ENCODE peak calls at places on chromosomes 3 and 15, in eight cellular contexts. R, F, S, W, X, L, O and A are unnamed samples.

GRCh38 chr3:153163349-153164008 is 1.5 kb downstream of the RAP2B start:
- DNase-seq in R (peak; percentile 9), F (no peak), S (no peak), W (peak; percentile 34), X (no peak), L (peak; percentile 35), O (no peak), A (no peak)

GRCh38 chr3:152574461-152575079 is 260.4 kb upstream of the P2RY1 start:
- DNase-seq in R (peak; percentile 23), F (peak; percentile 68), S (peak; percentile 24), W (no peak), X (peak; percentile 47), L (peak; percentile 35), O (no peak), A (no peak)

GRCh38 chr3:22609139-22609538 is 594.0 kb upstream of the UBE2E2 start:
- DNase-seq in R (no peak), F (no peak), S (no peak), W (no peak), X (no peak), L (no peak), O (no peak), A (no peak)

GRCh38 chr3:167941234-167941995 is 154.3 kb downstream of the GOLIM4 start:
- DNase-seq in R (peak; percentile 93), F (peak; percentile 16), S (no peak), W (peak; percentile 29), X (no peak), L (no peak), O (no peak), A (no peak)

GRCh38 chr15:68479406-68479805 is 47.4 kb upstream of the ITGA11 start:
- DNase-seq in R (no peak), F (peak; percentile 76), S (no peak), W (peak; percentile 30), X (no peak), L (no peak), O (no peak), A (no peak)

GRCh38 chr3:142356818-142357217 is 91.0 kb downstream of the XRN1 start:
- DNase-seq in R (no peak), F (no peak), S (no peak), W (no peak), X (no peak), L (no peak), O (no peak), A (no peak)

GRCh38 chr3:181178991-181179390 is 189.5 kb upstream of the DNAJC19 start:
- DNase-seq in R (no peak), F (no peak), S (no peak), W (no peak), X (no peak), L (no peak), O (no peak), A (no peak)

GRCh38 chr3:169264711-169265110 is 398.8 kb downstream of the MECOM start:
- DNase-seq in R (no peak), F (peak; percentile 43), S (no peak), W (no peak), X (no peak), L (no peak), O (peak; percentile 70), A (no peak)

GRCh38 chr3:71428841-71429609 is 154.5 kb downstream of the FOXP1 start:
- DNase-seq in R (no peak), F (peak; percentile 53), S (no peak), W (peak; percentile 40), X (no peak), L (peak; percentile 30), O (no peak), A (no peak)

GRCh38 chr3:23763040-23763477 is 42.7 kb upstream of the UBE2E1 start:
- DNase-seq in R (no peak), F (no peak), S (no peak), W (no peak), X (peak; percentile 33), L (peak; percentile 49), O (no peak), A (no peak)

GRCh38 chr3:51539291-51539891 is 872 bp downstream of the RAD54L2 start:
- DNase-seq in R (peak; percentile 30), F (no peak), S (peak; percentile 12), W (no peak), X (peak; percentile 19), L (peak; percentile 51), O (no peak), A (peak; percentile 6)

GRCh38 chr3:10160346-10160745 is 4.4 kb upstream of the IRAK2 start:
- DNase-seq in R (no peak), F (no peak), S (no peak), W (no peak), X (no peak), L (no peak), O (no peak), A (no peak)

GRCh38 chr3:87997298-87997697 is 61.5 kb downstream of the CGGBP1 start:
- DNase-seq in R (peak; percentile 63), F (no peak), S (no peak), W (no peak), X (no peak), L (no peak), O (no peak), A (no peak)

GRCh38 chr3:169128579-169128978 is 534.9 kb downstream of the MECOM start:
- DNase-seq in R (no peak), F (no peak), S (no peak), W (no peak), X (no peak), L (no peak), O (no peak), A (no peak)

GRCh38 chr3:85790445-85791030 is 831.7 kb downstream of the CADM2 start:
- DNase-seq in R (no peak), F (peak; percentile 7), S (no peak), W (no peak), X (no peak), L (no peak), O (peak; percentile 64), A (no peak)

GRCh38 chr15:46166750-46167149 is 531.9 kb downstream of the SQOR start:
- DNase-seq in R (no peak), F (no peak), S (no peak), W (no peak), X (no peak), L (no peak), O (no peak), A (no peak)

GRCh38 chr3:72738752-72739520 is 109.3 kb downstream of the SHQ1 start:
- DNase-seq in R (peak; percentile 7), F (peak; percentile 36), S (peak; percentile 71), W (peak; percentile 47), X (peak; percentile 88), L (peak; percentile 57), O (peak; percentile 50), A (peak; percentile 77)

GRCh38 chr3:185176756-185177359 is 24.0 kb upstream of the C3orf70 start:
- DNase-seq in R (peak; percentile 42), F (peak; percentile 16), S (peak; percentile 43), W (no peak), X (peak; percentile 37), L (peak; percentile 38), O (no peak), A (no peak)

GRCh38 chr3:27718459-27718858 is 3.7 kb downstream of the EOMES start:
- DNase-seq in R (no peak), F (no peak), S (no peak), W (no peak), X (no peak), L (no peak), O (no peak), A (no peak)

GRCh38 chr15:58864602-58865419 is 68.7 kb downstream of the SLTM start:
- DNase-seq in R (no peak), F (peak; percentile 72), S (no peak), W (peak; percentile 29), X (peak; percentile 94), L (no peak), O (peak; percentile 33), A (no peak)

GRCh38 chr15:60208708-60209107 is 189.1 kb downstream of the ANXA2 start:
- DNase-seq in R (no peak), F (no peak), S (no peak), W (no peak), X (no peak), L (no peak), O (no peak), A (no peak)

GRCh38 chr3:196238612-196239190 is 22.4 kb downstream of the SLC51A start:
- DNase-seq in R (no peak), F (no peak), S (no peak), W (no peak), X (no peak), L (no peak), O (no peak), A (no peak)

GRCh38 chr3:179558742-179559364 is 3.9 kb upstream of the ACTL6A start:
- DNase-seq in R (peak; percentile 76), F (peak; percentile 55), S (peak; percentile 42), W (peak; percentile 63), X (peak; percentile 66), L (peak; percentile 77), O (peak; percentile 56), A (peak; percentile 29)

GRCh38 chr3:193772389-193772788 is 179.4 kb downstream of the OPA1 start:
- DNase-seq in R (no peak), F (no peak), S (peak; percentile 90), W (no peak), X (no peak), L (no peak), O (no peak), A (no peak)

GRCh38 chr3:78736863-78737262 is 1030.9 kb downstream of the ROBO1 start:
- DNase-seq in R (no peak), F (no peak), S (no peak), W (no peak), X (no peak), L (no peak), O (no peak), A (no peak)

GRCh38 chr15:88256261-88257230 is at the start of gene NTRK3:
- DNase-seq in R (peak; percentile 10), F (no peak), S (peak; percentile 42), W (no peak), X (no peak), L (peak; percentile 42), O (no peak), A (no peak)

GRCh38 chr3:178002113-178002512 is 534.1 kb upstream of the KCNMB2 start:
- DNase-seq in R (no peak), F (no peak), S (no peak), W (no peak), X (no peak), L (no peak), O (no peak), A (no peak)

GRCh38 chr15:41990691-41991090 is 18.3 kb upstream of the EHD4 start:
- DNase-seq in R (no peak), F (no peak), S (no peak), W (no peak), X (no peak), L (no peak), O (no peak), A (no peak)
- H3K4me3 ChIP-seq in R (no peak overlapping the region), F (no peak overlapping the region), S (no peak overlapping the region), W (no peak overlapping the region), X (no peak overlapping the region), L (no peak overlapping the region), O (no peak overlapping the region), A (no peak overlapping the region)

GRCh38 chr3:15513810-15514662 is 7.5 kb downstream of the COLQ start:
- DNase-seq in R (no peak), F (no peak), S (no peak), W (no peak), X (no peak), L (no peak), O (no peak), A (no peak)
- H3K27ac ChIP-seq in R (no peak overlapping the region), F (no peak overlapping the region), S (no peak overlapping the region), W (no peak overlapping the region), X (no peak overlapping the region), L (no peak overlapping the region), O (no peak overlapping the region), A (no peak overlapping the region)

GRCh38 chr3:100254168-100254777 is 6.5 kb upstream of the TBC1D23 start:
- DNase-seq in R (peak; percentile 73), F (peak; percentile 58), S (peak; percentile 54), W (peak; percentile 39), X (peak; percentile 76), L (peak; percentile 68), O (peak; percentile 47), A (peak; percentile 24)
- H3K4me3 ChIP-seq in R (no peak overlapping the region), F (no peak overlapping the region), S (no peak overlapping the region), W (no peak overlapping the region), X (no peak overlapping the region), L (no peak overlapping the region), O (no peak overlapping the region), A (no peak overlapping the region)

GRCh38 chr3:50136714-50137405 is 18.3 kb upstream of the SEMA3F start:
- DNase-seq in R (no peak), F (no peak), S (no peak), W (no peak), X (no peak), L (no peak), O (no peak), A (no peak)
- H3K27ac ChIP-seq in R (no peak overlapping the region), F (no peak overlapping the region), S (no peak overlapping the region), W (no peak overlapping the region), X (peak overlapping the region; percentile 98), L (no peak overlapping the region), O (no peak overlapping the region), A (no peak overlapping the region)